ENCODE peak calls at places on chromosomes 3 and 15, in seven cellular contexts. F is H1, M is prostate gland, H is endothelial cell of umbilical vein, E is transverse colon, W is GM12878, D is breast epithelium. K is an unnamed sample. For H3K4me1, the result is how much of the 10 kb centered on the place peaks cover.

GRCh38 chr3:171446801-171447578 is 13.2 kb downstream of the TNIK start:
- DNase-seq in F (no peak), M (no peak), H (peak), E (no peak), W (no peak), D (no peak), K (peak)

GRCh38 chr3:152120606-152121291 is 148.0 kb upstream of the MBNL1 start:
- DNase-seq in F (no peak), M (no peak), H (no peak), E (no peak), W (no peak), D (no peak), K (no peak)

GRCh38 chr3:191334359-191334893 is 4.1 kb upstream of the UTS2B start:
- DNase-seq in F (no peak), M (no peak), H (no peak), E (no peak), W (no peak), D (no peak), K (no peak)

GRCh38 chr3:66413151-66413751 is 87.6 kb downstream of the LRIG1 start:
- DNase-seq in F (no peak), M (no peak), H (no peak), E (no peak), W (no peak), D (no peak), K (peak)

GRCh38 chr3:127157181-127157828 is 35.6 kb upstream of the PRR23E start:
- DNase-seq in F (no peak), M (no peak), H (no peak), E (peak), W (no peak), D (no peak), K (peak)

GRCh38 chr15:62254137-62254934 is 89.3 kb upstream of the C2CD4B start:
- DNase-seq in F (peak), M (peak), H (peak), E (peak), W (no peak), D (no peak), K (peak)

GRCh38 chr15:32861741-32862140 is 143.9 kb downstream of the GREM1 start:
- DNase-seq in F (no peak), M (no peak), H (no peak), E (peak), W (no peak), D (no peak), K (no peak)

GRCh38 chr3:142958707-142959106 is 4.8 kb downstream of the PAQR9 start:
- DNase-seq in F (no peak), M (no peak), H (no peak), E (no peak), W (no peak), D (no peak), K (no peak)

GRCh38 chr3:187132666-187133065 is 6.6 kb downstream of the RPL39L start:
- DNase-seq in F (no peak), M (no peak), H (no peak), E (no peak), W (no peak), D (no peak), K (no peak)

GRCh38 chr15:57565326-57565725 is 26.4 kb upstream of the MYZAP start:
- DNase-seq in F (no peak), M (no peak), H (no peak), E (peak), W (no peak), D (peak), K (no peak)

GRCh38 chr15:90086868-90087268 is 15.4 kb downstream of the IDH2 start:
- DNase-seq in F (no peak), M (no peak), H (peak), E (peak), W (no peak), D (no peak), K (no peak)

GRCh38 chr3:62051506-62051905 is 321.8 kb downstream of the FEZF2 start:
- DNase-seq in F (no peak), M (no peak), H (peak), E (peak), W (no peak), D (no peak), K (peak)

GRCh38 chr3:141894524-141895176 is 18.2 kb downstream of the ATP1B3 start:
- DNase-seq in F (no peak), M (no peak), H (peak), E (no peak), W (no peak), D (no peak), K (no peak)
- TF ChIP-seq POLR2AphosphoS5 in F (no peak), M (no peak), H (no peak), E (peak), W (no peak), D (no peak), K (no peak)

GRCh38 chr3:147397911-147398809 is 8.2 kb downstream of the ZIC4 start:
- DNase-seq in F (no peak), M (no peak), H (no peak), E (no peak), W (no peak), D (no peak), K (peak)
- H3K4me3 ChIP-seq in F (peak), M (no peak), H (no peak), E (no peak), W (no peak), D (peak), K (no peak)

GRCh38 chr3:182239316-182239715 is 527.6 kb downstream of the SOX2 start:
- DNase-seq in F (no peak), M (no peak), H (no peak), E (no peak), W (no peak), D (no peak), K (no peak)
- H3K4me1 ChIP-seq in F (under half), M (under half), H (under half), E (under half), W (under half), D (under half), K (under half)

GRCh38 chr15:40782609-40783227 is 12.9 kb downstream of the C15orf62 start:
- DNase-seq in F (peak), M (peak), H (peak), E (peak), W (no peak), D (peak), K (peak)
- TF ChIP-seq POLR2AphosphoS5 in F (no peak), M (peak), H (no peak), E (no peak), W (no peak), D (no peak), K (no peak)

GRCh38 chr3:71309886-71310285 is 273.6 kb downstream of the FOXP1 start:
- DNase-seq in F (no peak), M (no peak), H (no peak), E (no peak), W (no peak), D (no peak), K (no peak)

GRCh38 chr3:71305246-71306206 is 278.0 kb downstream of the FOXP1 start:
- DNase-seq in F (peak), M (peak), H (peak), E (peak), W (no peak), D (peak), K (no peak)

GRCh38 chr3:71309342-71309741 is 274.2 kb downstream of the FOXP1 start:
- DNase-seq in F (no peak), M (no peak), H (no peak), E (no peak), W (no peak), D (no peak), K (no peak)

GRCh38 chr3:71308836-71309235 is 274.7 kb downstream of the FOXP1 start:
- DNase-seq in F (no peak), M (no peak), H (no peak), E (no peak), W (no peak), D (no peak), K (no peak)

GRCh38 chr3:71307884-71308697 is 275.4 kb downstream of the FOXP1 start:
- DNase-seq in F (no peak), M (no peak), H (peak), E (no peak), W (no peak), D (no peak), K (no peak)
- H3K4me3 ChIP-seq in F (no peak), M (no peak), H (no peak), E (no peak), W (no peak), D (no peak), K (no peak)

GRCh38 chr3:111594205-111594604 is 941 bp downstream of the ZBED2 start:
- DNase-seq in F (no peak), M (no peak), H (no peak), E (no peak), W (no peak), D (no peak), K (no peak)
- H3K4me1 ChIP-seq in F (under half), M (under half), H (under half), E (under half), W (under half), D (under half), K (under half)

DNA sequence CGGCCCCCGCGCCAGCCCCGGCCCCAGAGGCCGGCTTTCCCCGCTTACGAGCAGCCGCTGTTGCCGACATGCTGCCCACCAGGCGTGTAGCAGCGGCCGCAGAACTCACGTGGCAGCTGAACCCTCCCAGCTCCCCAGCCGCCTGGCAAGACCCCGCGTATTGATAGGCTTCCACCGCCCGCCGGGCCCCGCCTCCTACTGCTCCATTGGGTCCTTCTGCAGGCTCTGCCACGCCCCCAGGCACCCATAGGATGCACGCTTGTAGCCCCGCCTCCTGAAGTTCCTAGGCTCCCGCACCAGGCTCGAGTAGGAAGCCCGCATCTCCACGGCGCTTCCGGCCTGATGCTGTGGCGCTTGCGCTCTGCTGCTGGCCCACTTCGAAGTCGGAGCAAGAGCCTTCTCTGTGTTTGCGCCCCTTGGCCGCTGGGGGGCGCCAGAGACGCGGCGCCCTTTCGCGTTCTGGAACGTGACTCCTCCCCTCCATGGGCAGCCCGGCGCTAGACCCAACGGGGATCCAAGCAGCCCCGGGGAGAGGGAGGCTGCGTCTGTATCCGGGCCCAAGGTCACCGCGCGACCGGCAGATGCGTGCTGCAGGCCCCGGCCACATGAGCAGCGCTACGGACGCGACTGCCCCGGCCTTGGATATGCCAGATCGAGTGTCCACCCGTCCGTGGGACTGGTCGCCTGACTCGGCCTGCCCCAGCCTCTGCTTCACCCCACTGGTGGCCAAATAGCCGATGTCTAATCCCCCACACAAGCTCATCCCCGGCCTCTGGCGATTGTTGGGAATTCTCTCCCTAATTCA is at the start of the genes PARP3 and RRP9:
- DNase-seq in F (peak), M (peak), H (peak), E (peak), W (peak), D (peak), K (peak)
- TF ChIP-seq POLR2AphosphoS5 in F (peak), M (peak), H (peak), E (peak), W (peak), D (peak), K (peak)